ENCODE peak calls at places on chromosomes 7 and 10, in ten cellular contexts. One of them, this sample, is unnamed.

GRCh38 chr7:151838861-151839381 is 38.0 kb downstream of the PRKAG2 start:
- DNase-seq in astrocyte: no peak
- DNase-seq in right cardiac atrium: peak
- DNase-seq in fibroblast of lung: no peak
- DNase-seq in H9: no peak
- DNase-seq in lower lobe of right lung: peak
- DNase-seq in Karpas-422: peak
- DNase-seq in CD8-positive, alpha-beta T cell: peak
- DNase-seq in tibial artery: peak
- DNase-seq in substantia nigra: no peak
- DNase-seq in this sample: peak

GRCh38 chr10:75611081-75611971 is 179.9 kb downstream of the LRMDA start:
- DNase-seq in fibroblast of lung: no peak
- DNase-seq in Karpas-422: peak
- DNase-seq in H9: no peak
- DNase-seq in CD8-positive, alpha-beta T cell: no peak
- DNase-seq in lower lobe of right lung: no peak
- DNase-seq in tibial artery: no peak
- DNase-seq in right cardiac atrium: no peak
- DNase-seq in substantia nigra: no peak
- DNase-seq in astrocyte: no peak
- DNase-seq in this sample: no peak

GRCh38 chr10:15879663-15880062 is 19.4 kb upstream of the MINDY3 start:
- DNase-seq in Karpas-422: no peak
- DNase-seq in lower lobe of right lung: no peak
- DNase-seq in fibroblast of lung: no peak
- DNase-seq in right cardiac atrium: no peak
- DNase-seq in astrocyte: no peak
- DNase-seq in CD8-positive, alpha-beta T cell: no peak
- DNase-seq in tibial artery: no peak
- DNase-seq in substantia nigra: no peak
- DNase-seq in H9: no peak
- DNase-seq in this sample: no peak

GRCh38 chr7:55065079-55065478 is 46.3 kb downstream of the EGFR start:
- DNase-seq in substantia nigra: no peak
- DNase-seq in lower lobe of right lung: no peak
- DNase-seq in Karpas-422: no peak
- DNase-seq in H9: no peak
- DNase-seq in tibial artery: peak
- DNase-seq in fibroblast of lung: peak
- DNase-seq in right cardiac atrium: peak
- DNase-seq in CD8-positive, alpha-beta T cell: no peak
- DNase-seq in astrocyte: peak
- DNase-seq in this sample: no peak

GRCh38 chr7:23294549-23295400 is 4.4 kb upstream of the MALSU1 start:
- DNase-seq in Karpas-422: peak
- DNase-seq in substantia nigra: no peak
- DNase-seq in fibroblast of lung: no peak
- DNase-seq in lower lobe of right lung: no peak
- DNase-seq in tibial artery: no peak
- DNase-seq in CD8-positive, alpha-beta T cell: no peak
- DNase-seq in astrocyte: no peak
- DNase-seq in H9: no peak
- DNase-seq in right cardiac atrium: no peak
- DNase-seq in this sample: no peak

GRCh38 chr10:51607436-51607835 is 92.0 kb downstream of the CSTF2T start:
- DNase-seq in astrocyte: no peak
- DNase-seq in Karpas-422: no peak
- DNase-seq in H9: no peak
- DNase-seq in fibroblast of lung: no peak
- DNase-seq in tibial artery: no peak
- DNase-seq in substantia nigra: no peak
- DNase-seq in right cardiac atrium: no peak
- DNase-seq in CD8-positive, alpha-beta T cell: no peak
- DNase-seq in lower lobe of right lung: no peak
- DNase-seq in this sample: no peak

GRCh38 chr7:39741942-39742623 is 118.7 kb downstream of the RALA start:
- DNase-seq in substantia nigra: no peak
- DNase-seq in Karpas-422: peak
- DNase-seq in fibroblast of lung: peak
- DNase-seq in lower lobe of right lung: peak
- DNase-seq in right cardiac atrium: peak
- DNase-seq in H9: peak
- DNase-seq in CD8-positive, alpha-beta T cell: peak
- DNase-seq in astrocyte: peak
- DNase-seq in tibial artery: no peak
- DNase-seq in this sample: peak

GRCh38 chr7:159030490-159031134 is 114.1 kb downstream of the VIPR2 start:
- DNase-seq in Karpas-422: no peak
- DNase-seq in right cardiac atrium: peak
- DNase-seq in H9: peak
- DNase-seq in lower lobe of right lung: peak
- DNase-seq in fibroblast of lung: peak
- DNase-seq in CD8-positive, alpha-beta T cell: no peak
- DNase-seq in astrocyte: no peak
- DNase-seq in substantia nigra: no peak
- DNase-seq in tibial artery: peak
- DNase-seq in this sample: peak

GRCh38 chr7:388961-389701 is 99.2 kb downstream of the FOXL3 start:
- DNase-seq in Karpas-422: no peak
- DNase-seq in substantia nigra: no peak
- DNase-seq in tibial artery: peak
- DNase-seq in fibroblast of lung: no peak
- DNase-seq in lower lobe of right lung: peak
- DNase-seq in H9: no peak
- DNase-seq in right cardiac atrium: no peak
- DNase-seq in CD8-positive, alpha-beta T cell: no peak
- DNase-seq in astrocyte: no peak
- DNase-seq in this sample: peak

DNA sequence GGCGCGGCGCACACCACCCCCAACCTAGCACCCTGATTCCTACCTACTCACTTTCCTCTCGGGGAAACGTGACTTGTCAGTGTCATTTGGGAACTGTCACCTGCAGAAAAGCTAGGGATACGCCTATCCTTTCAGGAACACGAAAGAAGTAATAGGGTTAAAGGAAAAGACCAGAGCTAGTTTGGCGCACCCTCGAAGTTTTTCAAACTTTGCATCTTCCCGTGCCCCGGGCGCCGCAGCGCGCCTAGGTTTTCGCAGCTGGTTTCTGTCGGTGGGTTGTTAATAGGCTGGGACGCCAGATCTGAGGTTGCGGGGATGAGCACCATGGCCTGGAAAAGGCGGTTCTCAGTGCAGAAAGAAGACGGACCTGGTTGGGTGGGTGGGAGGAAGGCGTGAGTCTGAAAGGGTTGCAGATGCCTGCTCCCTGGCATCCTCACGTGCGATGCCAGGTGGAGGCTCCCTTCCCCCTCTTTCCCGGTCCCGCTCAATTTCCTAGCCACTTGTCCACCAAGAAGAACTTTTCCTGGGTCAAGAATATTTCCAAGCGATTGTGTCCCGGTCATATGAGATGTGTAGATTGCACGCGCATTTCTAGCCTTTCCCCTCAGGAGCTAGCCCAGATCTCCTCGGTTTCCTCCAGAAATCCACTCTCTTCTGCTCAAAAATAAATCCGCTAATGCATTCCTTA is 618 bp upstream of the MEOX2 start:
- DNase-seq in lower lobe of right lung: no peak
- DNase-seq in fibroblast of lung: peak
- DNase-seq in CD8-positive, alpha-beta T cell: no peak
- DNase-seq in astrocyte: no peak
- DNase-seq in Karpas-422: no peak
- DNase-seq in right cardiac atrium: peak
- DNase-seq in substantia nigra: no peak
- DNase-seq in H9: peak
- DNase-seq in tibial artery: no peak
- DNase-seq in this sample: peak
- H3K27ac ChIP-seq in lower lobe of right lung: peak
- H3K27ac ChIP-seq in fibroblast of lung: no peak
- H3K27ac ChIP-seq in CD8-positive, alpha-beta T cell: no peak
- H3K27ac ChIP-seq in astrocyte: no peak
- H3K27ac ChIP-seq in Karpas-422: no peak
- H3K27ac ChIP-seq in right cardiac atrium: peak
- H3K27ac ChIP-seq in substantia nigra: no peak
- H3K27ac ChIP-seq in H9: no peak
- H3K27ac ChIP-seq in tibial artery: peak
- H3K27ac ChIP-seq in this sample: peak

GRCh38 chr10:31878486-31878885 is 50.1 kb downstream of the ARHGAP12 start:
- DNase-seq in astrocyte: no peak
- DNase-seq in H9: no peak
- DNase-seq in right cardiac atrium: no peak
- DNase-seq in Karpas-422: no peak
- DNase-seq in CD8-positive, alpha-beta T cell: no peak
- DNase-seq in tibial artery: no peak
- DNase-seq in fibroblast of lung: no peak
- DNase-seq in substantia nigra: no peak
- DNase-seq in lower lobe of right lung: no peak
- DNase-seq in this sample: no peak

GRCh38 chr10:31887850-31888249 is 40.8 kb downstream of the ARHGAP12 start:
- DNase-seq in CD8-positive, alpha-beta T cell: no peak
- DNase-seq in lower lobe of right lung: no peak
- DNase-seq in tibial artery: no peak
- DNase-seq in Karpas-422: no peak
- DNase-seq in H9: no peak
- DNase-seq in astrocyte: no peak
- DNase-seq in right cardiac atrium: no peak
- DNase-seq in substantia nigra: no peak
- DNase-seq in fibroblast of lung: no peak
- DNase-seq in this sample: no peak

GRCh38 chr10:31888442-31888841 is 40.2 kb downstream of the ARHGAP12 start:
- DNase-seq in Karpas-422: no peak
- DNase-seq in lower lobe of right lung: no peak
- DNase-seq in right cardiac atrium: no peak
- DNase-seq in H9: no peak
- DNase-seq in fibroblast of lung: no peak
- DNase-seq in tibial artery: no peak
- DNase-seq in substantia nigra: no peak
- DNase-seq in CD8-positive, alpha-beta T cell: no peak
- DNase-seq in astrocyte: no peak
- DNase-seq in this sample: no peak

GRCh38 chr10:31886885-31887284 is 41.7 kb downstream of the ARHGAP12 start:
- DNase-seq in fibroblast of lung: peak
- DNase-seq in Karpas-422: no peak
- DNase-seq in substantia nigra: no peak
- DNase-seq in lower lobe of right lung: no peak
- DNase-seq in astrocyte: no peak
- DNase-seq in right cardiac atrium: no peak
- DNase-seq in CD8-positive, alpha-beta T cell: no peak
- DNase-seq in H9: no peak
- DNase-seq in tibial artery: no peak
- DNase-seq in this sample: no peak

DNA sequence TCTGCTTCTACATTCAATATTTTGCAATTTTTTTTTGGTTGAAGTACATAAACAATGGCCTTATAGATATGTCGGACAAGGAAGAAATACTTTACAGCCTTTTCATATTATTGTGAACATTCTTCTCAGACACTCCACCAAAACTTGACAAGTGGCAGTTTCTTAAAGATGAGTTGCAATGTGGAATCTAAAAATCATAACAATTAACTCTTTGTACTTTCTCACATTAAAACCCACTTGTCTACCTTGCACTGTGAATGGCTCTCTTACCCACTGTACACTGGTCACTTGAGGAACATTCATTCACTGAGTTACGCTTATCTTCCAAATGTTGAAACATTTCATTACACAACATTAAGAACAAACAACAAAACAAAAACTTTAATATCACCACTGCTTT is 44.2 kb downstream of the ARHGAP12 start:
- DNase-seq in CD8-positive, alpha-beta T cell: no peak
- DNase-seq in astrocyte: no peak
- DNase-seq in tibial artery: no peak
- DNase-seq in Karpas-422: no peak
- DNase-seq in fibroblast of lung: no peak
- DNase-seq in right cardiac atrium: no peak
- DNase-seq in H9: no peak
- DNase-seq in substantia nigra: no peak
- DNase-seq in lower lobe of right lung: no peak
- DNase-seq in this sample: no peak
- H3K27ac ChIP-seq in CD8-positive, alpha-beta T cell: no peak
- H3K27ac ChIP-seq in astrocyte: no peak
- H3K27ac ChIP-seq in tibial artery: no peak
- H3K27ac ChIP-seq in Karpas-422: no peak
- H3K27ac ChIP-seq in fibroblast of lung: no peak
- H3K27ac ChIP-seq in right cardiac atrium: no peak
- H3K27ac ChIP-seq in H9: no peak
- H3K27ac ChIP-seq in substantia nigra: no peak
- H3K27ac ChIP-seq in lower lobe of right lung: no peak
- H3K27ac ChIP-seq in this sample: no peak

DNA sequence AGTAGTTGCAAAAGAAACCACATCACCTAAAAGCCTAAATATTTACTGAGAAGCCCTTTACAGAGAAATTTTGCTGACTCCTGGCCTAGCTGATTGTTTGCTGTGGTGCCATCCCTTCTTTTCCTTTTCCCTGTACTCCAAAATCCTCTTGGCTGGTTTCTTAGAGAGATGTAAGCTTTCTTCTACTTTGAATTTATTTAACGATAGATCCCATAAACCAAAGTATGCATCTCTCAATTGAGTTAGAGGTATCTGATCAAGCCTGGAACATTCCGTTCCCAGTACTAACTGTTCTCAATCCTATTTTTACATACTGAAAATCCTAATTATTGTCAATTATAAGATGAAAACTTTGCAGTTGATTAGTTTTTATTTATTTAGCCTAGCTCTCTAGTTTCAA is 6.3 kb downstream of the TMEM60 start:
- DNase-seq in substantia nigra: no peak
- DNase-seq in Karpas-422: no peak
- DNase-seq in right cardiac atrium: no peak
- DNase-seq in H9: no peak
- DNase-seq in astrocyte: no peak
- DNase-seq in fibroblast of lung: no peak
- DNase-seq in lower lobe of right lung: no peak
- DNase-seq in tibial artery: no peak
- DNase-seq in CD8-positive, alpha-beta T cell: no peak
- DNase-seq in this sample: no peak
- H3K27ac ChIP-seq in substantia nigra: no peak
- H3K27ac ChIP-seq in Karpas-422: peak
- H3K27ac ChIP-seq in right cardiac atrium: no peak
- H3K27ac ChIP-seq in H9: no peak
- H3K27ac ChIP-seq in astrocyte: no peak
- H3K27ac ChIP-seq in fibroblast of lung: no peak
- H3K27ac ChIP-seq in lower lobe of right lung: no peak
- H3K27ac ChIP-seq in tibial artery: no peak
- H3K27ac ChIP-seq in CD8-positive, alpha-beta T cell: no peak
- H3K27ac ChIP-seq in this sample: no peak

DNA sequence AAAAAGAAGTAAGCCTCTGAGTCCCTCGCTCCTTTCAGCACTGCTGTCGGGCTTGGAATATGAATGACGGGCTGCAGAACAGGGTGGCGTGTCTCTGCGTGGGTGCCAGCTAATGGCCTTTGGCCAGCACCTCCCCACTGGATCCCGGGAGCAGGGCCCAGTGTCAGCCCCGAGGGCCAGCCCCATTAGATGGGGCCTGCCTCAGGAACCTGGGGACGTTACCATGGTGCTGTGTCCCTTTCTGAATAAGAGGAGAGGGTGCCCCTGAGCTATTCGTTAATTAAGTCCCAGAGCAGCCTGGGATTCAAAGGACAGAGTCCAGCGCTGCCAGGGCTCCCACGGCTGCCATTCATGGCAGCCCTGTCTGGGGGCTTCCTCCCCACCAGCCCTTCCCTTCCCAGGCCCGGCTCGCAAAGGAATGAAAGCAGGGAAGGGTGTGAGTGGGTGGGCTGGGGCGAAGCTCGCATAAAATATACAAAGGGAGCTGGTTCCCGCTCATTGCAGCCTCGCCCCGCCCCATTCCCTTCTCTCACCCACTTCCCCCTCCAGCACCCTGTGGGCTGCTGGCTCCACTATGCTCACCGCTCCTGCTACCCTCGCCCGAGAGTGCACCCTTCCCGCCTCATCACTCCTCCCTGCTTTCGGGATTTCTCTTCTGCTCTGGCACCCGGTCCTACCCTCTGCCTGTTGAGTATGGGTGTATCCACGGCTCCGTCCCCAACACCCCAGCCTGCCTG is 14.6 kb upstream of the TTYH3 start:
- DNase-seq in fibroblast of lung: no peak
- DNase-seq in astrocyte: no peak
- DNase-seq in Karpas-422: no peak
- DNase-seq in tibial artery: no peak
- DNase-seq in H9: no peak
- DNase-seq in substantia nigra: peak
- DNase-seq in CD8-positive, alpha-beta T cell: no peak
- DNase-seq in lower lobe of right lung: no peak
- DNase-seq in right cardiac atrium: peak
- DNase-seq in this sample: no peak
- H3K27ac ChIP-seq in fibroblast of lung: no peak
- H3K27ac ChIP-seq in astrocyte: no peak
- H3K27ac ChIP-seq in Karpas-422: no peak
- H3K27ac ChIP-seq in tibial artery: peak
- H3K27ac ChIP-seq in H9: no peak
- H3K27ac ChIP-seq in substantia nigra: no peak
- H3K27ac ChIP-seq in CD8-positive, alpha-beta T cell: no peak
- H3K27ac ChIP-seq in lower lobe of right lung: no peak
- H3K27ac ChIP-seq in right cardiac atrium: no peak
- H3K27ac ChIP-seq in this sample: peak